ENCODE peak calls at places on chromosomes 5 and 9, in eight cellular contexts. G is neuronal stem cell, W is spleen, I is lower lobe of right lung, U is SJCRH30, L is heart right ventricle, E is vagina, Z is tibial nerve. X is an unnamed sample. For H3K27me3, the result is how much of the 10 kb centered on the place peaks cover.

GRCh38 chr9:90914868-90915483 is 113.4 kb downstream of the SYK start:
- DNase-seq in G (peak), W (peak), I (peak), U (peak), L (peak), E (no peak), Z (peak), X (peak)

GRCh38 chr5:148729182-148729581 is 74.9 kb upstream of the HTR4 start:
- DNase-seq in G (no peak), W (no peak), I (no peak), U (no peak), L (no peak), E (no peak), Z (no peak), X (no peak)

GRCh38 chr5:135429886-135430437 is 17.2 kb downstream of the DCANP1 start:
- DNase-seq in G (no peak), W (no peak), I (no peak), U (no peak), L (no peak), E (no peak), Z (no peak), X (no peak)

GRCh38 chr5:141608557-141608956 is 10.2 kb downstream of the DIAPH1 start:
- DNase-seq in G (no peak), W (no peak), I (no peak), U (no peak), L (no peak), E (no peak), Z (no peak), X (no peak)

GRCh38 chr5:141821430-141821925 is 56.7 kb downstream of the PCDH1 start:
- DNase-seq in G (no peak), W (no peak), I (no peak), U (peak), L (no peak), E (no peak), Z (no peak), X (no peak)

GRCh38 chr9:6052520-6052919 is 37.1 kb upstream of the RANBP6 start:
- DNase-seq in G (no peak), W (no peak), I (no peak), U (no peak), L (no peak), E (no peak), Z (no peak), X (no peak)

GRCh38 chr9:127177221-127177620 is 54.8 kb upstream of the ANGPTL2 start:
- DNase-seq in G (no peak), W (peak), I (no peak), U (no peak), L (no peak), E (no peak), Z (no peak), X (peak)

GRCh38 chr5:143843461-143843860 is 31.5 kb downstream of the HMHB1 start:
- DNase-seq in G (no peak), W (no peak), I (no peak), U (no peak), L (no peak), E (no peak), Z (no peak), X (no peak)

GRCh38 chr9:98190757-98191105 is 1.7 kb downstream of the CORO2A start:
- DNase-seq in G (no peak), W (no peak), I (no peak), U (no peak), L (no peak), E (no peak), Z (no peak), X (no peak)

GRCh38 chr9:2662496-2662895 is 40.9 kb downstream of the VLDLR start:
- DNase-seq in G (peak), W (no peak), I (no peak), U (peak), L (no peak), E (no peak), Z (no peak), X (no peak)

GRCh38 chr9:96203867-96204412 is 98.0 kb downstream of the HSD17B3 start:
- DNase-seq in G (no peak), W (no peak), I (no peak), U (peak), L (no peak), E (no peak), Z (no peak), X (no peak)

GRCh38 chr9:89051421-89051820 is 60.2 kb downstream of the S1PR3 start:
- DNase-seq in G (no peak), W (no peak), I (no peak), U (no peak), L (no peak), E (no peak), Z (no peak), X (no peak)

GRCh38 chr5:72298711-72299110 is 21.3 kb downstream of the MRPS27 start:
- DNase-seq in G (no peak), W (no peak), I (no peak), U (no peak), L (no peak), E (no peak), Z (no peak), X (no peak)

GRCh38 chr9:130112244-130113151 is 58.8 kb downstream of the GPR107 start:
- DNase-seq in G (no peak), W (peak), I (peak), U (no peak), L (no peak), E (no peak), Z (no peak), X (no peak)

DNA sequence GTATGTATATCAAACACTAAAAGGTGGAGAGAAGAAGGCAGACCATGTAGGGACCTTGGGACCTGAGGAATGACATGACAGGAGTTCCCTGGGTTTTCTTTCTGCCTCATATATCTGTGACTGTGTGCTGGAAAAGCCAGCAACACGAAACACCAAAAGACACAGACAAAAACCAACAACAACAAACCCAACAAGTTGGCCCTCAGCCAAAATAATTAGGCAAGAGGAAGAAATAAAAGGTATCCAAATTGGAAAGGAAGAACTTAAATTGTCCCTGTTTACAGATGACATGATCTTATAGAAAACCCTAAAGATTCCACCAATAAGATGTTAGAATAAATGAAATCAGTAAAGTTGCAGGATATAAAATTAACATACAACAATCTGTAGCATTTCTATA is 21.7 kb downstream of the ABO start:
- DNase-seq in G (no peak), W (no peak), I (no peak), U (no peak), L (no peak), E (no peak), Z (no peak), X (no peak)
- H3K4me3 ChIP-seq in G (no peak), W (no peak), I (no peak), U (no peak), L (no peak), E (no peak), Z (no peak), X (no peak)

DNA sequence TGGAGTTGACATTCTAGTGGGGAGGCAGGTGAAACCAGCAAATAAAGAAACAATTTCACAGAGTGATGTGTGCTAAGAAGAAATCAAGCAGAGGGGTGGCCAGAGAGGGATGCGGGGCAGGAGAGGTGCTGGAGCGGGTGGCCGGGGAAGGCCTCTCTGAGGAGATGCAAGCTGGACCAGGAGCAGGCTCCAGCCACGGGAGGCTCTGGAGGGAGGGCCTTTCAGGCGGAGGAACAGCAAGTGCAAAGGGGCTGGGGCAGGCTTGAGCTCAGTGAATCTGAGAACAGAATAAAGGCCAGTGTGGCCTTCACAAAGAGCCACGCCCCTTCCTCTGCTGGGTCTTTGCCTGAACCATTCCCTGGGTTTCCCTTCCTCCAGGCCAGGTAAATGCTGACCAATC is 73.2 kb upstream of the NEURL1B start:
- DNase-seq in G (no peak), W (no peak), I (no peak), U (no peak), L (no peak), E (no peak), Z (no peak), X (no peak)
- H3K27me3 ChIP-seq in G (under half), W (under half), I (under half), U (under half), L (under half), E (under half), Z (under half), X (under half)

GRCh38 chr9:23644906-23645305 is 181.1 kb downstream of the ELAVL2 start:
- DNase-seq in G (no peak), W (no peak), I (no peak), U (no peak), L (no peak), E (no peak), Z (no peak), X (no peak)

GRCh38 chr9:23643656-23644258 is 182.3 kb downstream of the ELAVL2 start:
- DNase-seq in G (no peak), W (no peak), I (no peak), U (no peak), L (no peak), E (no peak), Z (no peak), X (no peak)

GRCh38 chr9:23644326-23644725 is 181.7 kb downstream of the ELAVL2 start:
- DNase-seq in G (no peak), W (no peak), I (no peak), U (no peak), L (no peak), E (no peak), Z (no peak), X (no peak)

GRCh38 chr9:23651051-23651450 is 175.0 kb downstream of the ELAVL2 start:
- DNase-seq in G (no peak), W (no peak), I (no peak), U (no peak), L (no peak), E (no peak), Z (no peak), X (no peak)

GRCh38 chr9:23648651-23649050 is 177.4 kb downstream of the ELAVL2 start:
- DNase-seq in G (no peak), W (no peak), I (no peak), U (no peak), L (no peak), E (no peak), Z (no peak), X (no peak)
- H3K4me3 ChIP-seq in G (no peak), W (no peak), I (no peak), U (no peak), L (no peak), E (no peak), Z (no peak), X (no peak)

GRCh38 chr5:176693477-176693851 is 46.2 kb downstream of the TSPAN17 start:
- DNase-seq in G (no peak), W (no peak), I (peak), U (peak), L (no peak), E (no peak), Z (no peak), X (no peak)
- H3K27me3 ChIP-seq in G (under half), W (half or more), I (half or more), U (under half), L (half or more), E (under half), Z (under half), X (under half)

GRCh38 chr5:157690690-157691433 is 19.5 kb downstream of the C5orf52 start:
- DNase-seq in G (no peak), W (no peak), I (no peak), U (no peak), L (no peak), E (no peak), Z (no peak), X (no peak)

GRCh38 chr5:157686841-157687554 is 15.7 kb downstream of the C5orf52 start:
- DNase-seq in G (no peak), W (no peak), I (no peak), U (peak), L (no peak), E (no peak), Z (peak), X (no peak)

GRCh38 chr5:157689942-157690689 is 18.8 kb downstream of the C5orf52 start:
- DNase-seq in G (no peak), W (peak), I (no peak), U (no peak), L (no peak), E (no peak), Z (no peak), X (peak)
- H3K4me3 ChIP-seq in G (no peak), W (peak), I (no peak), U (no peak), L (peak), E (no peak), Z (no peak), X (no peak)